ENCODE peak calls at places on chromosome 11, in five cellular contexts. X is stomach, H is cardiac muscle cell, Z is osteoblast, M is breast epithelium. W is an unnamed sample. For H3K4me1, the result is how much of the 10 kb centered on the place peaks cover.

GRCh38 chr11:126646701-126647209 is 291.3 kb downstream of the ST3GAL4 start:
- DNase-seq in X (no peak), H (no peak), Z (peak), M (no peak), W (peak)

GRCh38 chr11:61551630-61552029 is 29.2 kb downstream of the SYT7 start:
- DNase-seq in X (peak), H (no peak), Z (peak), M (no peak), W (no peak)

GRCh38 chr11:79321282-79321681 is 119.5 kb downstream of the TENM4 start:
- DNase-seq in X (no peak), H (no peak), Z (no peak), M (no peak), W (no peak)

GRCh38 chr11:6646040-6646439 is 9.6 kb downstream of the DCHS1 start:
- DNase-seq in X (no peak), H (no peak), Z (peak), M (no peak), W (no peak)

GRCh38 chr11:126488591-126489370 is 133.3 kb downstream of the ST3GAL4 start:
- DNase-seq in X (no peak), H (no peak), Z (no peak), M (peak), W (no peak)

GRCh38 chr11:109071712-109072524 is 350.1 kb upstream of the C11orf87 start:
- DNase-seq in X (no peak), H (no peak), Z (peak), M (no peak), W (no peak)

GRCh38 chr11:116865696-116866095 is 28.3 kb upstream of the APOA1 start:
- DNase-seq in X (no peak), H (no peak), Z (no peak), M (no peak), W (no peak)

GRCh38 chr11:71339178-71339881 is 87.0 kb upstream of the SHANK2 start:
- DNase-seq in X (peak), H (no peak), Z (peak), M (no peak), W (no peak)

GRCh38 chr11:33952805-33953204 is 60.9 kb upstream of the LMO2 start:
- DNase-seq in X (no peak), H (no peak), Z (no peak), M (no peak), W (no peak)

GRCh38 chr11:132116516-132116915 is 746.1 kb downstream of the NTM start:
- DNase-seq in X (no peak), H (no peak), Z (no peak), M (no peak), W (no peak)

DNA sequence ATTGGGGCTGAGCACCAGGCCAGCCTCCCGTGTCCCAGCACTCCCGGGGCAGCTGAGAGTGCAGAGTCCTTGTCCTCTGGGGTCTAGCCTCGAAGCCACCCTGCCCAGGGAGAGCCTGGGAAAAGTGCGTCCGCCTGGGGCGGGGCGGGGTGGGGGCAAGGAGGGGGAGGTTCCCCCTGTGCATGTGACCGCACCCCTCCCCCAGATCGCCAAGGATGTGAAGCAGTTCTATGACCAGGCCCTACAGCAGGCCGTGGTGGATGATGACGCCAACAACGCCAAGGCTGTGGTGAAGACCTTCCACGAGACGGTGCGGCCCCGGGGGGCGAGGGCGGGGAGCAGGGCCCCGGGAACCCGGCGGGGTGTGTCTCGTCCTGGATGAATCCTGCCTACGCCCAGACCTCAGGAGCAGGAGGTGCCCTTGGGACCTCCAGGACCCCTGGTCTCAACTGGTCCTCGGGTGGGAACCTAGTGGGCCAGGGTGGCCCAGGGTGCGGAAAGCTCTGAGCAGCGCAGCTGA is 5.3 kb upstream of the TSSC4 start:
- DNase-seq in X (no peak), H (no peak), Z (no peak), M (no peak), W (no peak)
- H3K4me1 ChIP-seq in X (half or more), H (under half), Z (under half), M (under half), W (under half)

DNA sequence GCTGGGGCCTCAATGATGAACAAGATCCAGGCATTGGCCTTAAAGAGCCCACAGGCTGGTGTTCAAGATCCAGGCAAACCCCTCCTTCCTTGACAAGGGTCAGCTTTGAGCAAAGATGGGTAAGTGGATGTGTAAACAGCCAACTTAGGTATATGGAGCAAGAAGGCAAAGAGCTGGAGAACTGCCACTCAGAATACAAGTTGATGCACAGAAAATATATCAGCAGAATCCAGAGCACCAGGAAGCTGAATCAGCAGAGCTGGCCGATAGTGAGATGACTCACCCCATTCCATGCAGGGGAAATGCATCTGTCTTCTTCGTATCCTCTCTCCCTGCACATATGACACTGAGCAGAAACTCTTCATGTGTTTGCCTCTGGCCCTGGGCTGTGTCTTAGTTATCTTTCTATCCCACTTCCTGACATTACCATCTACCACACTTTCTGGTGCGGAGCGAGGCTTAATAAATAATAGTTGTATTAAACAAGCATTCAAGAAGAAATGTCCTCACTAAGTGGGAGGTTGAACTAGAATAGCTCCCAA is 57.8 kb downstream of the ENDOD1 start:
- DNase-seq in X (no peak), H (no peak), Z (peak), M (no peak), W (peak)
- H3K4me1 ChIP-seq in X (under half), H (under half), Z (half or more), M (under half), W (half or more)

DNA sequence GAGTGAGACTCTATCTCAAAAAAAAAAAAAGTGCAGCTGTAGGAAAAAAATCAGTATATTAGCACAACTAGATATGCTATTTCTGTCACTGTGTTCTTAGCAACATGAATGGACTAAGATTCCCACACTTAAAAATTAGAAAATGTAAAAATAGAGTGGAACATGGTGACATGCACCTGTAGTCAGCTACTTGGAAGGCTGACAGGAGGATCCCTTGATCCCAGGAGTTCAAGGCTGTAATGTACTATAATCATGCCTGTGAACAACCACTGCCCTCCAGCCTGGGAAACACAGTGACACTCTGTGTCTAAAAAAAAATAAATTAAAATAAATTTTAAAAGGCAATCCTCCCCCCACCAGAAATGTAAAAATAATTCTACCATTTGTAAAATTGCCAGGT is 29.8 kb downstream of the PICALM start:
- DNase-seq in X (no peak), H (no peak), Z (no peak), M (no peak), W (no peak)
- H3K4me1 ChIP-seq in X (half or more), H (under half), Z (under half), M (under half), W (under half)

DNA sequence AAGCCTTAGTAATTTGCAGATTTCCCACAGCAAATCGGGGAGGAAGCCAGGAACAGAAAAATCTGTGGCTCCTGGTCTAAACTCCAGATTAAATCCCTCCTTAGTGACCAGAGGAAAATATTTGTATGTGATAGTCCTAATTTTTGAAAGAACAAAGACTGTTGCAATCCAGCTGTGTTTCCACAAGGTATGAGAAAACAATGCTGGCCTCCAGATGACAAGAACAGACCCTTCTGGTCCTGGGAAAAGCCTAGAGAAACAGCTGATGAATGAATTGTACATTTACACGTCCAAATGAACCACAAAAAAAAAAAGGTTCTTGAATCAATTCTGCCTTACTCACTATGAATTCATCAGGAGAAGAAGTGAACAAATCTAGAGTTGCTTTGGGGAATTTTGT is 63.7 kb downstream of the ETS1 start:
- DNase-seq in X (no peak), H (no peak), Z (peak), M (no peak), W (no peak)
- H3K4me1 ChIP-seq in X (under half), H (under half), Z (half or more), M (under half), W (under half)

W was measured in keratinocyte.